ENCODE peak calls at places on chromosomes 7 and 10, in five cellular contexts. P is T-helper 9 cell; U is dorsolateral prefrontal cortex; H is NCI-H1417; Y is stimulated activated CD4-positive, alpha-beta T cell treated with anti-CD3 and anti-CD28 coated beads, Interleukin-12 subunit alpha, Interleukin-12 subunit beta, amount 100 ng/mL, for 48 hours. X is an unnamed sample.

GRCh38 chr7:32058017-32058416 is 12.2 kb downstream of the PDE1C start:
- DNase-seq in P (no peak), U (no peak), H (no peak), Y (no peak), X (no peak)

GRCh38 chr10:118571123-118571522 is 24.3 kb downstream of the PRLHR start:
- DNase-seq in P (no peak), U (peak), H (no peak), Y (no peak), X (peak)

GRCh38 chr7:101814996-101815825 is 2.2 kb upstream of the CUX1 start:
- DNase-seq in P (peak), U (no peak), H (peak), Y (peak), X (no peak)

GRCh38 chr10:13815766-13816165 is 229.0 kb downstream of the PRPF18 start:
- DNase-seq in P (no peak), U (no peak), H (no peak), Y (no peak), X (no peak)

GRCh38 chr7:152051968-152052367 is 26.5 kb downstream of the GALNT11 start:
- DNase-seq in P (no peak), U (no peak), H (no peak), Y (no peak), X (no peak)

GRCh38 chr7:4683884-4684565 is 1.9 kb downstream of the FOXK1 start:
- DNase-seq in P (peak), U (no peak), H (no peak), Y (peak), X (no peak)

GRCh38 chr7:44060948-44061644 is 4.3 kb downstream of the PGAM2 start:
- DNase-seq in P (no peak), U (peak), H (no peak), Y (no peak), X (no peak)

GRCh38 chr10:123759496-123760070 is 93.4 kb downstream of the GPR26 start:
- DNase-seq in P (no peak), U (no peak), H (peak), Y (no peak), X (no peak)

GRCh38 chr7:139830292-139830691 is 1.2 kb downstream of the TBXAS1 start:
- DNase-seq in P (no peak), U (no peak), H (no peak), Y (no peak), X (no peak)

X was measured in hippocampal formation.